ENCODE peak calls at places on chromosome 16, in five cellular contexts. U, Q, O, J and I are unnamed samples.

GRCh38 chr16:4624827-4625616 is 396 bp downstream of the MGRN1 start:
- DNase-seq in O (peak), U (peak), Q (peak), J (peak), I (peak)

GRCh38 chr16:85783441-85783840 is 15.9 kb downstream of the EMC8 start:
- DNase-seq in U (no peak), Q (no peak), O (no peak), J (no peak), I (no peak)

GRCh38 chr16:4512473-4512872 is 26.1 kb downstream of the CDIP1 start:
- DNase-seq in O (no peak), Q (no peak), J (no peak), U (no peak), I (no peak)

GRCh38 chr16:56609463-56609921 is 1.1 kb downstream of the MT2A start:
- DNase-seq in Q (no peak), O (peak), U (no peak), J (peak), I (peak)

GRCh38 chr16:20971420-20971819 is 70.8 kb downstream of the LYRM1 start:
- DNase-seq in O (no peak), U (no peak), J (no peak), Q (no peak), I (no peak)

GRCh38 chr16:53415504-53415903 is 18.8 kb upstream of the RBL2 start:
- DNase-seq in J (no peak), Q (no peak), U (no peak), O (no peak), I (no peak)

GRCh38 chr16:16778322-16778721 is 399.4 kb downstream of the NPIPA7 start:
- DNase-seq in O (no peak), U (no peak), J (no peak), Q (no peak), I (no peak)

GRCh38 chr16:75764154-75764768 is 38.0 kb upstream of the CPHXL start:
- DNase-seq in Q (no peak), U (no peak), J (peak), O (peak), I (peak)

GRCh38 chr16:2181952-2182351 is 14.5 kb downstream of the CASKIN1 start:
- DNase-seq in J (no peak), U (no peak), O (no peak), Q (no peak), I (no peak)

GRCh38 chr16:31386157-31386984 is 6.8 kb upstream of the ITGAD start:
- DNase-seq in Q (no peak), O (peak), J (no peak), U (peak), I (peak)

GRCh38 chr16:67517661-67518423 is 10.8 kb upstream of the RIPOR1 start:
- DNase-seq in Q (no peak), U (no peak), J (no peak), O (no peak), I (no peak)

GRCh38 chr16:17070882-17071592 is 399.7 kb downstream of the XYLT1 start:
- DNase-seq in J (peak), Q (no peak), O (peak), U (no peak), I (no peak)

GRCh38 chr16:74225278-74225677 is 71.3 kb upstream of the PSMD7 start:
- DNase-seq in J (no peak), Q (no peak), O (no peak), U (no peak), I (peak)

GRCh38 chr16:80614908-80615696 is 74.3 kb downstream of the DYNLRB2 start:
- DNase-seq in J (no peak), O (no peak), Q (no peak), U (no peak), I (peak)

GRCh38 chr16:87701505-87701921 is 64.3 kb downstream of the KLHDC4 start:
- DNase-seq in Q (no peak), U (no peak), J (no peak), O (no peak), I (no peak)

GRCh38 chr16:49278567-49278827 is 3.1 kb downstream of the CBLN1 start:
- DNase-seq in Q (no peak), U (no peak), J (no peak), O (no peak), I (no peak)

GRCh38 chr16:57134982-57135381 is 42.6 kb downstream of the CPNE2 start:
- DNase-seq in Q (no peak), J (no peak), O (no peak), U (no peak), I (no peak)

GRCh38 chr16:1375298-1375640 is 23.5 kb downstream of the GNPTG start:
- DNase-seq in O (no peak), Q (no peak), J (no peak), U (no peak), I (no peak)

GRCh38 chr16:22973451-22973991 is 159.6 kb downstream of the HS3ST2 start:
- DNase-seq in J (no peak), O (no peak), Q (no peak), U (no peak), I (no peak)

GRCh38 chr16:87608400-87608985 is 6.2 kb downstream of the JPH3 start:
- DNase-seq in U (peak), J (no peak), O (peak), Q (peak), I (peak)

GRCh38 chr16:64478258-64478906 is 643.5 kb downstream of the CDH11 start:
- DNase-seq in J (no peak), Q (no peak), U (no peak), O (no peak), I (peak)

GRCh38 chr16:52497067-52497816 is 49.7 kb downstream of the TOX3 start:
- DNase-seq in Q (no peak), O (no peak), J (no peak), U (no peak), I (no peak)

GRCh38 chr16:1309888-1310831 is 724 bp downstream of the UBE2I start:
- DNase-seq in J (peak), U (no peak), O (peak), Q (peak), I (peak)

GRCh38 chr16:13421726-13422125 is 498.2 kb upstream of the ERCC4 start:
- DNase-seq in U (no peak), Q (no peak), O (no peak), J (no peak), I (no peak)

GRCh38 chr16:57297856-57298255 is 13.4 kb upstream of the PLLP start:
- DNase-seq in U (no peak), O (no peak), J (peak), Q (no peak), I (no peak)

GRCh38 chr16:73000020-73000906 is 47.7 kb downstream of the ZFHX3 start:
- DNase-seq in U (no peak), Q (peak), J (no peak), O (no peak), I (peak)

GRCh38 chr16:18784917-18785623 is 5.1 kb downstream of the RPS15A start:
- DNase-seq in J (no peak), Q (no peak), O (no peak), U (no peak), I (no peak)

GRCh38 chr16:59404509-59404908 is 670.4 kb upstream of the GOT2 start:
- DNase-seq in Q (no peak), J (no peak), U (no peak), O (no peak), I (no peak)